ENCODE peak calls at places on chromosomes 12 and 14, in eight cellular contexts. One of them, this sample, is unnamed. For H3K9me3, the result is how much of the 10 kb centered on the place peaks cover.

GRCh38 chr14:92650581-92651105 is 97.8 kb downstream of the LGMN start:
- DNase-seq in suprapubic skin: no peak
- DNase-seq in prostate gland: no peak
- DNase-seq in mammary epithelial cell: no peak
- DNase-seq in left ventricle myocardium inferior: no peak
- DNase-seq in AG04450: no peak
- DNase-seq in neural progenitor cell: no peak
- DNase-seq in fibroblast of lung: no peak
- DNase-seq in this sample: no peak

GRCh38 chr12:89821901-89822300 is 113.3 kb upstream of the ATP2B1 start:
- DNase-seq in suprapubic skin: no peak
- DNase-seq in prostate gland: no peak
- DNase-seq in mammary epithelial cell: peak
- DNase-seq in left ventricle myocardium inferior: no peak
- DNase-seq in AG04450: no peak
- DNase-seq in neural progenitor cell: no peak
- DNase-seq in fibroblast of lung: no peak
- DNase-seq in this sample: no peak

GRCh38 chr12:63848450-63848849 is 4.0 kb downstream of the SRGAP1 start:
- DNase-seq in suprapubic skin: no peak
- DNase-seq in prostate gland: no peak
- DNase-seq in mammary epithelial cell: no peak
- DNase-seq in left ventricle myocardium inferior: no peak
- DNase-seq in AG04450: no peak
- DNase-seq in neural progenitor cell: no peak
- DNase-seq in fibroblast of lung: no peak
- DNase-seq in this sample: no peak

GRCh38 chr12:13154027-13154538 is 42.4 kb upstream of the EMP1 start:
- DNase-seq in suprapubic skin: no peak
- DNase-seq in prostate gland: no peak
- DNase-seq in mammary epithelial cell: peak
- DNase-seq in left ventricle myocardium inferior: no peak
- DNase-seq in AG04450: no peak
- DNase-seq in neural progenitor cell: no peak
- DNase-seq in fibroblast of lung: peak
- DNase-seq in this sample: no peak

GRCh38 chr14:71403673-71404072 is 496.4 kb downstream of the PCNX1 start:
- DNase-seq in suprapubic skin: no peak
- DNase-seq in prostate gland: no peak
- DNase-seq in mammary epithelial cell: peak
- DNase-seq in left ventricle myocardium inferior: no peak
- DNase-seq in AG04450: no peak
- DNase-seq in neural progenitor cell: no peak
- DNase-seq in fibroblast of lung: peak
- DNase-seq in this sample: no peak

GRCh38 chr12:96233941-96234461 is 39.8 kb downstream of the ELK3 start:
- DNase-seq in suprapubic skin: peak
- DNase-seq in prostate gland: peak
- DNase-seq in mammary epithelial cell: peak
- DNase-seq in left ventricle myocardium inferior: peak
- DNase-seq in AG04450: peak
- DNase-seq in neural progenitor cell: no peak
- DNase-seq in fibroblast of lung: peak
- DNase-seq in this sample: peak

GRCh38 chr14:35341454-35342159 is 49.4 kb downstream of the PSMA6 start:
- DNase-seq in suprapubic skin: peak
- DNase-seq in prostate gland: peak
- DNase-seq in mammary epithelial cell: peak
- DNase-seq in left ventricle myocardium inferior: peak
- DNase-seq in AG04450: peak
- DNase-seq in neural progenitor cell: peak
- DNase-seq in fibroblast of lung: peak
- DNase-seq in this sample: peak

GRCh38 chr14:104749958-104750529 is 2.9 kb upstream of the SIVA1 start:
- DNase-seq in suprapubic skin: no peak
- DNase-seq in prostate gland: no peak
- DNase-seq in mammary epithelial cell: peak
- DNase-seq in left ventricle myocardium inferior: no peak
- DNase-seq in AG04450: no peak
- DNase-seq in neural progenitor cell: no peak
- DNase-seq in fibroblast of lung: no peak
- DNase-seq in this sample: no peak

GRCh38 chr12:27796093-27796492 is 16.1 kb upstream of the MANSC4 start:
- DNase-seq in suprapubic skin: no peak
- DNase-seq in prostate gland: no peak
- DNase-seq in mammary epithelial cell: no peak
- DNase-seq in left ventricle myocardium inferior: no peak
- DNase-seq in AG04450: no peak
- DNase-seq in neural progenitor cell: no peak
- DNase-seq in fibroblast of lung: no peak
- DNase-seq in this sample: no peak

GRCh38 chr12:48788852-48789775 is at the start of gene ADCY6:
- DNase-seq in suprapubic skin: peak
- DNase-seq in prostate gland: peak
- DNase-seq in mammary epithelial cell: peak
- DNase-seq in left ventricle myocardium inferior: peak
- DNase-seq in AG04450: no peak
- DNase-seq in neural progenitor cell: peak
- DNase-seq in fibroblast of lung: peak
- DNase-seq in this sample: peak

GRCh38 chr12:2336409-2336829 is 283.6 kb downstream of the CACNA1C start:
- DNase-seq in suprapubic skin: no peak
- DNase-seq in prostate gland: no peak
- DNase-seq in mammary epithelial cell: peak
- DNase-seq in left ventricle myocardium inferior: no peak
- DNase-seq in AG04450: peak
- DNase-seq in neural progenitor cell: no peak
- DNase-seq in fibroblast of lung: peak
- DNase-seq in this sample: no peak

GRCh38 chr12:9070351-9070750 is 45.4 kb downstream of the A2M start:
- DNase-seq in suprapubic skin: no peak
- DNase-seq in prostate gland: no peak
- DNase-seq in mammary epithelial cell: no peak
- DNase-seq in left ventricle myocardium inferior: no peak
- DNase-seq in AG04450: no peak
- DNase-seq in neural progenitor cell: no peak
- DNase-seq in fibroblast of lung: no peak
- DNase-seq in this sample: no peak

GRCh38 chr14:68785817-68786490 is 6.9 kb downstream of the ZFP36L1 start:
- DNase-seq in suprapubic skin: peak
- DNase-seq in prostate gland: no peak
- DNase-seq in mammary epithelial cell: peak
- DNase-seq in left ventricle myocardium inferior: no peak
- DNase-seq in AG04450: no peak
- DNase-seq in neural progenitor cell: no peak
- DNase-seq in fibroblast of lung: peak
- DNase-seq in this sample: no peak

GRCh38 chr12:67592228-67593011 is 56.1 kb upstream of the DYRK2 start:
- DNase-seq in suprapubic skin: no peak
- DNase-seq in prostate gland: peak
- DNase-seq in mammary epithelial cell: peak
- DNase-seq in left ventricle myocardium inferior: no peak
- DNase-seq in AG04450: no peak
- DNase-seq in neural progenitor cell: no peak
- DNase-seq in fibroblast of lung: peak
- DNase-seq in this sample: no peak

GRCh38 chr12:52230364-52231281 is 2.4 kb upstream of the KRT7 start:
- DNase-seq in suprapubic skin: peak
- DNase-seq in prostate gland: no peak
- DNase-seq in mammary epithelial cell: peak
- DNase-seq in left ventricle myocardium inferior: peak
- DNase-seq in AG04450: no peak
- DNase-seq in neural progenitor cell: peak
- DNase-seq in fibroblast of lung: peak
- DNase-seq in this sample: peak

GRCh38 chr12:39613525-39613924 is 6.1 kb downstream of the ABCD2 start:
- DNase-seq in suprapubic skin: no peak
- DNase-seq in prostate gland: no peak
- DNase-seq in mammary epithelial cell: no peak
- DNase-seq in left ventricle myocardium inferior: no peak
- DNase-seq in AG04450: no peak
- DNase-seq in neural progenitor cell: no peak
- DNase-seq in fibroblast of lung: no peak
- DNase-seq in this sample: no peak

GRCh38 chr12:122726056-122726558 is 4.5 kb downstream of the HCAR1 start:
- DNase-seq in suprapubic skin: no peak
- DNase-seq in prostate gland: peak
- DNase-seq in mammary epithelial cell: peak
- DNase-seq in left ventricle myocardium inferior: no peak
- DNase-seq in AG04450: no peak
- DNase-seq in neural progenitor cell: no peak
- DNase-seq in fibroblast of lung: no peak
- DNase-seq in this sample: no peak

GRCh38 chr12:64335886-64336466 is 54.6 kb downstream of the C12orf56 start:
- DNase-seq in suprapubic skin: no peak
- DNase-seq in prostate gland: no peak
- DNase-seq in mammary epithelial cell: no peak
- DNase-seq in left ventricle myocardium inferior: no peak
- DNase-seq in AG04450: no peak
- DNase-seq in neural progenitor cell: no peak
- DNase-seq in fibroblast of lung: no peak
- DNase-seq in this sample: no peak

DNA sequence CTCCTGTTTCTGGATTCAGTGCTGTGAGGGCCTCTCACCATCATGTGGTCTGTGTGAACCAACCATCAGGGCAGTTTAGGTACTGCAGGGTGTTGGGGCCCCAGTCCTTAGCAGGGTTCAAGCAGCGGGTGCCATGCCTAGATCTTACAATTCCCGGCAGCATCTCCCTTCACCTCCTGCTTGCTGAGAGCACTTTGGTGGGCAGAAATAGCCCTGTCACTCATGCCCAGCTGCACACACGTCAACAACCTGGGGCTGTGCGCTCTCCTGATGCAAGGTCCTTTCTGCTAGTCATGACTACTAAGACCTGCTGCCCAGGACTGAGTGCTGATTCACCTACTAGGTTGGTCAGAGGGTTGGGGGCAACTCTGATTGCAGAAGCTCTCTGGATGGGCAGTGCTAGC is 72.1 kb downstream of the NINJ2 start:
- DNase-seq in suprapubic skin: peak
- DNase-seq in prostate gland: no peak
- DNase-seq in mammary epithelial cell: no peak
- DNase-seq in left ventricle myocardium inferior: peak
- DNase-seq in AG04450: no peak
- DNase-seq in neural progenitor cell: no peak
- DNase-seq in fibroblast of lung: no peak
- DNase-seq in this sample: no peak
- H3K4me3 ChIP-seq in suprapubic skin: no peak
- H3K4me3 ChIP-seq in prostate gland: no peak
- H3K4me3 ChIP-seq in mammary epithelial cell: no peak
- H3K4me3 ChIP-seq in left ventricle myocardium inferior: no peak
- H3K4me3 ChIP-seq in AG04450: no peak
- H3K4me3 ChIP-seq in neural progenitor cell: no peak
- H3K4me3 ChIP-seq in fibroblast of lung: no peak
- H3K4me3 ChIP-seq in this sample: no peak

GRCh38 chr14:86012391-86012790 is 482.4 kb downstream of the FLRT2 start:
- DNase-seq in suprapubic skin: no peak
- DNase-seq in prostate gland: no peak
- DNase-seq in mammary epithelial cell: no peak
- DNase-seq in left ventricle myocardium inferior: no peak
- DNase-seq in AG04450: no peak
- DNase-seq in neural progenitor cell: peak
- DNase-seq in fibroblast of lung: no peak
- DNase-seq in this sample: no peak

GRCh38 chr14:86015511-86015910 is 485.6 kb downstream of the FLRT2 start:
- DNase-seq in suprapubic skin: no peak
- DNase-seq in prostate gland: no peak
- DNase-seq in mammary epithelial cell: no peak
- DNase-seq in left ventricle myocardium inferior: no peak
- DNase-seq in AG04450: no peak
- DNase-seq in neural progenitor cell: no peak
- DNase-seq in fibroblast of lung: peak
- DNase-seq in this sample: no peak

GRCh38 chr14:86015916-86016315 is 486.0 kb downstream of the FLRT2 start:
- DNase-seq in suprapubic skin: no peak
- DNase-seq in prostate gland: no peak
- DNase-seq in mammary epithelial cell: no peak
- DNase-seq in left ventricle myocardium inferior: no peak
- DNase-seq in AG04450: no peak
- DNase-seq in neural progenitor cell: no peak
- DNase-seq in fibroblast of lung: peak
- DNase-seq in this sample: no peak

DNA sequence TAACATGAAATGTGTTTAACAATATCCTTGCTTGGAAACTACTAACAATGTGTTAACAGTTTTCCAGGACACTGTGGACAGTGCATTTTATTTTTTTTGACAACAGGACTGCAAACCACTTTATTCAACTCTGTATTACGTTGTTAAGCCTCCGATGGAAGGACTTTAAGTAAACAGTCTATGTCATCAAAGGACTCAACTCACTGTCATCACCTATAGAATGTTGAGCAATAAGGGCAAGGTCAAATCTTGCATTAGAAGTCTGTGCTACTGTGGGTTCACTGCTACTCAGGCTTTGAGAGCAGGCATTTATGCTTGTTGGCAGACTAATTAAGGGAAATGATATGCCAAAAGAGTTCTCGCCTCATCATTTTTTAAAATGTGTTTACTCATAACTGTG is 483.7 kb downstream of the FLRT2 start:
- DNase-seq in suprapubic skin: no peak
- DNase-seq in prostate gland: no peak
- DNase-seq in mammary epithelial cell: no peak
- DNase-seq in left ventricle myocardium inferior: no peak
- DNase-seq in AG04450: no peak
- DNase-seq in neural progenitor cell: no peak
- DNase-seq in fibroblast of lung: peak
- DNase-seq in this sample: no peak
- H3K9me3 ChIP-seq in suprapubic skin: under half
- H3K9me3 ChIP-seq in prostate gland: under half
- H3K9me3 ChIP-seq in mammary epithelial cell: under half
- H3K9me3 ChIP-seq in left ventricle myocardium inferior: under half
- H3K9me3 ChIP-seq in AG04450: under half
- H3K9me3 ChIP-seq in neural progenitor cell: under half
- H3K9me3 ChIP-seq in fibroblast of lung: under half
- H3K9me3 ChIP-seq in this sample: under half

DNA sequence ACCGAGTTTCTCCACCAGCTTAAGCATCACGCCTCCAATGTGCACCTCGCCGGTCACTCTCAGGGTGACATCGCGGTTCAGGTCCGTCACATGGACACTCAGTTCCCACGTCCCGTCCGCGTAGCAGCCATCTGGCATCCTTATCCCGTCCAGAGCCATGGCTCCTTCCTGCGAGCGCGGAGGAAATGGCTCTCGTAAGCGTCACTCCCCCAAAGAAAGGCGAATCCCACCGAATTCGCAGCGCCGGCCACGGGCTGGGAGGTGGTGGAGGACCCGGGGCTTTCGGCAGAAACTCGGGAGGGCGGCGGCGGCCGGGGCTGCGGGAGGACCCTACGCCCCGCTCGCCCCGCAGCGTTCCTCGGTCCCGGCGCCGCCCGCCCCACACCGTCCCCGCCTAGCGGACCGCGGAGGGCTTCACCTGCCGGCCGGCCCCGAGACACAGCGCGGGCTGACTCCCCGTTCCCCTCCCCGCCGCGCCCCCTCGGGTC is 396 bp downstream of the FERMT2 start:
- DNase-seq in suprapubic skin: peak
- DNase-seq in prostate gland: peak
- DNase-seq in mammary epithelial cell: peak
- DNase-seq in left ventricle myocardium inferior: peak
- DNase-seq in AG04450: no peak
- DNase-seq in neural progenitor cell: peak
- DNase-seq in fibroblast of lung: peak
- DNase-seq in this sample: peak
- TF ChIP-seq CTCF in suprapubic skin: no peak
- TF ChIP-seq CTCF in prostate gland: no peak
- TF ChIP-seq CTCF in mammary epithelial cell: no peak
- TF ChIP-seq CTCF in left ventricle myocardium inferior: peak
- TF ChIP-seq CTCF in AG04450: no peak
- TF ChIP-seq CTCF in neural progenitor cell: peak
- TF ChIP-seq CTCF in fibroblast of lung: no peak
- TF ChIP-seq CTCF in this sample: no peak

GRCh38 chr14:75293920-75294648 is 15.5 kb downstream of the FOS start:
- DNase-seq in suprapubic skin: peak
- DNase-seq in prostate gland: peak
- DNase-seq in mammary epithelial cell: peak
- DNase-seq in left ventricle myocardium inferior: peak
- DNase-seq in AG04450: no peak
- DNase-seq in neural progenitor cell: peak
- DNase-seq in fibroblast of lung: peak
- DNase-seq in this sample: peak
- H3K4me3 ChIP-seq in suprapubic skin: peak
- H3K4me3 ChIP-seq in prostate gland: peak
- H3K4me3 ChIP-seq in mammary epithelial cell: peak
- H3K4me3 ChIP-seq in left ventricle myocardium inferior: peak
- H3K4me3 ChIP-seq in AG04450: peak
- H3K4me3 ChIP-seq in neural progenitor cell: peak
- H3K4me3 ChIP-seq in fibroblast of lung: peak
- H3K4me3 ChIP-seq in this sample: peak